ENCODE peak calls at places on chromosomes 4 and X, in nine cellular contexts. J is activated B cell treated with CpG ODN at 0.5 μM for 24 hours, F is pancreas, T is mammary epithelial cell, L is ovary, Z is GM20000, O is A549, U is bronchial epithelial cell, W is body of pancreas. S is an unnamed sample.

GRCh38 chrX:24553016-24553415 is 87.9 kb downstream of the PDK3 start:
- DNase-seq in L (no peak), Z (no peak), T (no peak), W (no peak), F (no peak), J (no peak), O (no peak), U (peak), S (no peak)

GRCh38 chr4:82043081-82043808 is 330.5 kb downstream of the HNRNPD start:
- DNase-seq in J (no peak), L (no peak), F (peak), T (peak), O (no peak), Z (no peak), U (peak), W (peak), S (no peak)

GRCh38 chrX:110210417-110211139 is 107.3 kb downstream of the AMMECR1 start:
- DNase-seq in F (no peak), J (no peak), O (peak), T (peak), L (no peak), U (peak), Z (no peak), W (no peak), S (no peak)

GRCh38 chrX:23900220-23900797 is 7.4 kb downstream of the APOO start:
- DNase-seq in O (peak), Z (no peak), L (no peak), W (no peak), U (peak), T (peak), J (no peak), F (no peak), S (no peak)

GRCh38 chr4:127284236-127284635 is 348.5 kb upstream of the INTU start:
- DNase-seq in T (no peak), W (no peak), O (no peak), Z (no peak), L (no peak), J (no peak), F (no peak), U (no peak), S (no peak)

GRCh38 chr4:634599-634985 is 9.2 kb downstream of the PDE6B start:
- DNase-seq in O (no peak), F (no peak), L (no peak), T (no peak), Z (no peak), W (no peak), J (no peak), U (no peak), S (no peak)

GRCh38 chrX:42776195-42776594 is 1.8 kb downstream of the PPP1R2C start:
- DNase-seq in L (no peak), O (no peak), J (no peak), W (no peak), T (no peak), F (no peak), U (no peak), Z (no peak), S (no peak)

GRCh38 chrX:118864063-118864630 is 40.5 kb downstream of the ZCCHC12 start:
- DNase-seq in U (no peak), L (no peak), J (no peak), F (no peak), T (no peak), W (no peak), O (no peak), Z (no peak), S (no peak)

GRCh38 chr4:105666693-105667092 is 41.8 kb downstream of the INTS12 start:
- DNase-seq in O (peak), T (peak), Z (peak), F (no peak), U (peak), J (no peak), W (no peak), L (no peak), S (peak)

GRCh38 chrX:153687121-153688039 is at the start of gene SLC6A8:
- DNase-seq in U (no peak), W (peak), F (peak), L (peak), O (peak), Z (peak), T (peak), J (peak), S (peak)

GRCh38 chrX:53262918-53263394 is 18.4 kb downstream of the IQSEC2 start:
- DNase-seq in W (no peak), U (peak), J (no peak), Z (no peak), L (no peak), T (peak), O (peak), F (no peak), S (no peak)

GRCh38 chrX:72308566-72309296 is 3.0 kb upstream of the CITED1 start:
- DNase-seq in L (peak), W (peak), J (peak), Z (peak), U (peak), F (peak), O (peak), T (peak), S (peak)

GRCh38 chr4:113764720-113765264 is 3.3 kb upstream of the CAMK2D start:
- DNase-seq in T (no peak), L (no peak), Z (no peak), J (no peak), U (no peak), W (no peak), O (no peak), F (no peak), S (no peak)

GRCh38 chr4:78075986-78076385 is 18.9 kb downstream of the FRAS1 start:
- DNase-seq in F (no peak), J (no peak), U (no peak), L (no peak), T (no peak), W (no peak), O (no peak), Z (no peak), S (no peak)

GRCh38 chr4:38920186-38920585 is 52.6 kb downstream of the FAM114A1 start:
- DNase-seq in L (no peak), O (no peak), W (no peak), U (no peak), J (no peak), T (no peak), F (no peak), Z (no peak), S (no peak)

GRCh38 chr4:7960017-7960789 is 20.5 kb upstream of the AFAP1 start:
- DNase-seq in T (no peak), Z (no peak), W (no peak), L (no peak), J (no peak), U (peak), O (no peak), F (no peak), S (no peak)

GRCh38 chr4:176882201-176882600 is 89.5 kb upstream of the VEGFC start:
- DNase-seq in Z (no peak), T (no peak), J (no peak), W (no peak), O (no peak), L (no peak), F (no peak), U (no peak), S (no peak)

GRCh38 chr4:102247041-102247440 is 98.2 kb downstream of the SLC39A8 start:
- DNase-seq in T (peak), Z (no peak), J (no peak), L (no peak), F (no peak), W (no peak), O (no peak), U (peak), S (no peak)

GRCh38 chr4:1503583-1504471 is 97.6 kb upstream of the NKX1-1 start:
- DNase-seq in U (no peak), Z (no peak), T (no peak), J (peak), L (peak), W (peak), F (no peak), O (peak), S (no peak)

GRCh38 chr4:184802203-184803015 is 23.4 kb downstream of the ACSL1 start:
- DNase-seq in J (no peak), O (no peak), L (no peak), U (no peak), W (no peak), T (no peak), F (no peak), Z (no peak), S (no peak)

GRCh38 chr4:53713296-53713695 is 122.0 kb upstream of the LNX1 start:
- DNase-seq in Z (no peak), T (no peak), J (no peak), W (no peak), L (no peak), O (no peak), F (no peak), U (no peak), S (no peak)

GRCh38 chr4:53706422-53707032 is 115.2 kb upstream of the LNX1 start:
- DNase-seq in W (peak), T (peak), F (no peak), U (peak), J (no peak), Z (peak), O (peak), L (no peak), S (peak)

GRCh38 chr4:53711916-53712315 is 120.6 kb upstream of the LNX1 start:
- DNase-seq in L (no peak), F (no peak), Z (no peak), W (no peak), J (no peak), T (no peak), U (no peak), O (no peak), S (no peak)

GRCh38 chr4:53712326-53712725 is 121.0 kb upstream of the LNX1 start:
- DNase-seq in L (no peak), O (no peak), T (no peak), F (no peak), Z (no peak), J (no peak), U (no peak), W (peak), S (no peak)

DNA sequence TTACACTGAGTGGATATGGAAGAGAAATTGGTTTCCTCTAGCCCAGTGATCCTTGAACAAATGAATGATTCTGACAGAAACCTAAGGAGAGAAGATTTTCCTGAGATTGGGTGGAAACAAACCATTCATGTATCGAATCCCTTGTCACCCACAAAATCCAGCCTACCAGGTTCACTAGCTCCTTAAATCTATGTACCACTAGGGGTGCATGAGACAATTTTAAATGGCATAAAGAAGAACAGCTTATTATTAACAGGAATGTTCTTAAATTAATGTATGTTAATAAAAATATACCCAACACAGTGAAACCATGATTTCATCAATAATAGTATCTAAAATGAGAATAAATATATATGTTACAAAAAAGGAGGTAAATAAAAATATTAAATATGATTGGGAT is 118.4 kb upstream of the LNX1 start:
- DNase-seq in L (no peak), W (no peak), O (no peak), J (no peak), U (no peak), Z (no peak), F (no peak), T (no peak), S (no peak)
- TF ChIP-seq CTCF in L (no peak), W (no peak), O (no peak), J (no peak), U (no peak), Z (no peak), F (no peak), T (peak), S (no peak)

GRCh38 chr4:27360651-27361347 is 500.2 kb downstream of the STIM2 start:
- DNase-seq in F (no peak), U (peak), W (no peak), T (no peak), Z (no peak), O (no peak), L (no peak), J (no peak), S (no peak)

GRCh38 chr4:27358269-27358668 is 497.6 kb downstream of the STIM2 start:
- DNase-seq in L (no peak), Z (no peak), O (no peak), J (no peak), W (no peak), U (no peak), T (no peak), F (no peak), S (no peak)

GRCh38 chr4:27357283-27357682 is 496.6 kb downstream of the STIM2 start:
- DNase-seq in U (peak), L (no peak), F (no peak), J (no peak), W (no peak), Z (no peak), T (no peak), O (no peak), S (no peak)
- TF ChIP-seq CTCF in U (no peak), L (no peak), F (peak), J (no peak), W (no peak), Z (no peak), T (peak), O (no peak), S (no peak)

DNA sequence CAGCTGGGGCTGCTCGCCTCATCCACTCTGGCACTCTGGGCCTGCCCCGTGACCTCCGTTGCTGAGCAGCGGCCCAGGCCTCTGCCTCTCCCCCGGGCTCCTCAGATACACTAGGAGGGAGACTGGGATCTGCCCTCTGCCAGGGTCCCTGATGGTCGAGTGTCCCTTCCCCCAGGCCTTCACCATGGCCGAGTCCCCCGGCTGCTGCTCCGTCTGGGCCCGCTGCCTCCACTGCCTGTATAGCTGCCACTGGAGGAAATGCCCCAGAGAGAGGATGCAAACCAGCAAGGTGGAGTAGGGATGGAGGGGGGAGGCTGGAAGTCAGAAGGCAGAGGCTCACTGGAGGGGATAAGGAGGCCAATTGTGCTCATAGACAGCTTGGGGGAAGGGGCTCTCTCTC is 1.7 kb downstream of the GDPD2 start:
- DNase-seq in J (no peak), F (peak), O (no peak), W (no peak), T (no peak), L (no peak), U (no peak), Z (no peak), S (no peak)
- TF ChIP-seq CTCF in J (no peak), F (no peak), O (no peak), W (no peak), T (no peak), L (no peak), U (no peak), Z (no peak), S (no peak)

DNA sequence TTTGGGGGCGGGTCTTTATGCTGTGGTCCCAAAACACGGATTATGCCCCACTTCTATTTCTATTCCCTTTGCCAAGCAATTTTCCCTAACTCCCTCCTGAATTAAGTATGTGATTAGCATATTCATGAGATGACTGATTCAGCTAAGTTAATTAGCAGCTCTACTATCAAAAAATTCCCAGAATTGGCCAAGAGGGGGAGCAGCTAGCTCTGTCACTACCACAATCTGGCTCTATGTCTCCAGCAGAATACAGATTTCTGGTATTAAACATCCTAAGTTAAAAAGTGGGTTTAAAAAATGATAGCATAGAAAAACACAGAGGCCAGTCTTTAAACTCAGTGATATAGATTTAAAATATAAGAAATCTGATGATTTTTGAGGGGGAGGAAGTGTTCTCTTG is 80.3 kb downstream of the GPC4 start:
- DNase-seq in O (peak), U (peak), Z (peak), L (no peak), T (peak), J (no peak), W (peak), F (no peak), S (peak)
- TF ChIP-seq CTCF in O (peak), U (peak), Z (no peak), L (no peak), T (peak), J (no peak), W (peak), F (peak), S (no peak)